ENCODE peak calls at places on chromosomes 2 and 18, in nine cellular contexts. D is hepatocyte, B is SK-N-SH, R is OCI-LY7, J is GM23338, E is PC-3, U is neural progenitor cell, N is HCT116, L is GM23248. F is an unnamed sample.

GRCh38 chr2:20304411-20304810 is 46.2 kb downstream of the PUM2 start:
- DNase-seq in J (no peak), D (no peak), R (no peak), E (peak; percentile 31), L (peak; percentile 76), B (no peak), U (no peak), N (no peak), F (no peak)

GRCh38 chr18:4196358-4196757 is 258.7 kb downstream of the DLGAP1 start:
- DNase-seq in R (no peak), J (no peak), L (no peak), U (no peak), B (no peak), D (peak; percentile 12), N (no peak), E (no peak), F (no peak)

GRCh38 chr2:227799202-227799601 is 14.4 kb upstream of the CCL20 start:
- DNase-seq in D (no peak), N (no peak), J (no peak), R (no peak), L (no peak), U (no peak), B (no peak), E (no peak), F (no peak)

GRCh38 chr2:55581435-55581834 is 36.0 kb downstream of the PPP4R3B start:
- DNase-seq in R (no peak), L (peak; percentile 17), E (peak; percentile 30), U (peak; percentile 36), J (peak; percentile 65), B (peak; percentile 19), D (no peak), N (peak; percentile 21), F (no peak)

GRCh38 chr2:235523021-235523420 is 29.2 kb downstream of the AGAP1 start:
- DNase-seq in J (no peak), D (no peak), B (no peak), U (no peak), N (no peak), R (no peak), E (no peak), L (no peak), F (no peak)

GRCh38 chr2:55010149-55010591 is 40.1 kb downstream of the RTN4 start:
- DNase-seq in J (no peak), R (peak; percentile 73), D (peak; percentile 76), L (peak; percentile 87), B (no peak), U (peak; percentile 20), N (no peak), E (peak; percentile 31), F (peak; percentile 84)

GRCh38 chr2:16126141-16126968 is 186.0 kb downstream of the MYCN start:
- DNase-seq in E (peak; percentile 8), R (no peak), B (no peak), L (no peak), U (no peak), J (no peak), N (no peak), D (no peak), F (no peak)

GRCh38 chr2:29322011-29322410 is 206.8 kb downstream of the CLIP4 start:
- DNase-seq in D (no peak), L (peak; percentile 75), U (no peak), J (no peak), E (peak; percentile 45), N (no peak), R (no peak), B (no peak), F (no peak)

GRCh38 chr2:76953733-76954347 is 568.3 kb downstream of the LRRTM4 start:
- DNase-seq in E (peak; percentile 61), B (peak; percentile 4), R (peak; percentile 47), J (peak; percentile 88), L (peak; percentile 41), D (peak; percentile 73), U (peak; percentile 76), N (no peak), F (peak; percentile 48)

GRCh38 chr2:178998539-178998938 is 51.4 kb downstream of the CCDC141 start:
- DNase-seq in R (no peak), B (no peak), J (no peak), L (no peak), E (no peak), N (no peak), D (no peak), U (no peak), F (peak; percentile 35)

GRCh38 chr2:72916743-72917137 is 579 bp upstream of the EMX1 start:
- DNase-seq in E (no peak), J (peak; percentile 45), U (peak; percentile 56), L (no peak), R (no peak), B (peak; percentile 46), N (no peak), D (no peak), F (no peak)

GRCh38 chr18:72652990-72653593 is 109.0 kb upstream of the CBLN2 start:
- DNase-seq in N (no peak), B (peak; percentile 61), L (peak; percentile 20), R (peak; percentile 25), J (peak; percentile 80), U (peak; percentile 67), E (peak; percentile 65), D (peak; percentile 70), F (peak; percentile 74)

GRCh38 chr2:156483741-156484173 is 47.6 kb downstream of the GPD2 start:
- DNase-seq in L (no peak), B (no peak), U (no peak), R (no peak), N (no peak), D (peak; percentile 22), E (peak; percentile 53), J (no peak), F (peak; percentile 42)
- TF ChIP-seq EZH2phosphoT487 in L (no peak), B (no peak), U (no peak), R (no peak), N (no peak), D (no peak), E (no peak), J (no peak), F (no peak)

GRCh38 chr2:85710687-85711577 is 16.8 kb downstream of the GNLY start:
- DNase-seq in U (no peak), J (no peak), L (peak; percentile 39), N (no peak), R (no peak), E (no peak), D (no peak), B (no peak), F (no peak)

GRCh38 chr2:85711578-85712060 is 17.5 kb downstream of the GNLY start:
- DNase-seq in U (no peak), D (no peak), B (no peak), E (no peak), L (no peak), N (no peak), J (no peak), R (no peak), F (no peak)

GRCh38 chr2:85707304-85707703 is 13.1 kb downstream of the GNLY start:
- DNase-seq in E (peak; percentile 99), N (peak; percentile 89), D (peak; percentile 93), R (peak; percentile 84), B (peak; percentile 70), U (peak; percentile 87), J (peak; percentile 95), L (peak; percentile 90), F (peak; percentile 89)

GRCh38 chr2:85708641-85709040 is 14.5 kb downstream of the GNLY start:
- DNase-seq in U (no peak), E (no peak), D (no peak), L (no peak), B (no peak), J (no peak), N (no peak), R (no peak), F (no peak)

DNA sequence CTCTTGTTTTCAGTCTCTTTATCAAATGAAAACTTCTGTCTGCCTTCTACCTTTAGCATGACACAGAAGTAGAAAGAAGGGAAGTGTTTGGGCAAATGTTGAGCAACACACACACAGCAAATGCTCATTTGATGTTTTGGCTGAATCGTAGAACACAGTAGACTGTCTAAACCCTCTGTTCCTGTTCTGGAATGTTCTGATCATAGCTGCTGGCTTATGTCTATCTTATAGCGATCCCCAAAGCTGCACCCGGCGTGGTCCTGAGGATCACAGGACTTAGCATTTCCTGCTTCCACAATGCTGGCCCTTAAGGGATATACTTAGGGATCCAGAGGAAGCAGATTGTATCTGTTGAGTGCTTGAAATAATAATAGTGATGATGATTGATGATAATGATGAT is 15.2 kb downstream of the GNLY start:
- DNase-seq in U (no peak), L (peak; percentile 46), D (no peak), J (no peak), R (no peak), N (no peak), B (no peak), E (no peak), F (no peak)
- H3K4me1 ChIP-seq in U (no peaks in the 10 kb centered on the region), L (peaks cover 20% of the 10 kb centered on the region), D (peaks cover 5% of the 10 kb centered on the region), J (peaks cover 5% of the 10 kb centered on the region), R (peaks cover 11% of the 10 kb centered on the region), N (no peaks in the 10 kb centered on the region), B (no peaks in the 10 kb centered on the region), E (peaks cover 31% of the 10 kb centered on the region), F (peaks cover 46% of the 10 kb centered on the region)

GRCh38 chr2:112142525-112143078 is 4.4 kb downstream of the FBLN7 start:
- DNase-seq in B (no peak), D (no peak), E (no peak), R (no peak), L (no peak), J (no peak), N (no peak), U (no peak), F (no peak)
- TF ChIP-seq EZH2phosphoT487 in B (no peak), D (no peak), E (no peak), R (no peak), L (no peak), J (no peak), N (no peak), U (no peak), F (no peak)

GRCh38 chr2:171139860-171140259 is 20.8 kb downstream of the TLK1 start:
- DNase-seq in B (no peak), N (no peak), R (no peak), E (no peak), U (no peak), J (peak; percentile 75), D (no peak), L (no peak), F (no peak)

GRCh38 chr2:171134624-171135230 is 26.0 kb downstream of the TLK1 start:
- DNase-seq in R (no peak), B (no peak), J (no peak), N (no peak), U (peak; percentile 28), L (no peak), E (no peak), D (no peak), F (no peak)

GRCh38 chr2:171141320-171141719 is 19.4 kb downstream of the TLK1 start:
- DNase-seq in L (peak; percentile 31), R (no peak), N (no peak), U (no peak), D (no peak), E (no peak), B (no peak), J (no peak), F (no peak)

GRCh38 chr2:171132086-171132485 is 28.6 kb downstream of the TLK1 start:
- DNase-seq in L (no peak), N (no peak), U (no peak), R (no peak), B (no peak), J (no peak), E (no peak), D (no peak), F (no peak)

DNA sequence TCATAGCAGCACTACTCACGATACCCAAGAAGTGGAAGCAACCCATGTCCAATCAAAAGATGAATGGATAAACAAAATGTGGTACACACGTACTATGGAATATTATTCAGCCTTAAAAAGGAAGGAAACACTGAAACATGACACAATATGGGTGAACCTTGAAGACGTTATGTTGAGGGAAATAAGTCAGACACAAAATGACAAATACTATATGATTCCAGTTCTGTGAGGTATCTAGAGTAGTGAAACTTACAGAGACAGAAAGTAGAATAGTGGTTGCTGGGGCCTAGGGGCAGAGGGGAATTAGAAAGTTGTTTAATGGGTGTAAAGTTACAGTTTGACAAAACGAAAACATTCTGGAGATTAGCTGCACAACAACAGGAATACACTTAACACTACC is 24.7 kb downstream of the TLK1 start:
- DNase-seq in D (no peak), N (no peak), B (no peak), U (no peak), L (no peak), J (no peak), R (no peak), E (no peak), F (peak; percentile 45)
- H3K4me1 ChIP-seq in D (no peaks in the 10 kb centered on the region), N (no peaks in the 10 kb centered on the region), B (peaks cover 14% of the 10 kb centered on the region), U (peaks cover 40% of the 10 kb centered on the region), L (peaks cover under 1% of the 10 kb centered on the region), J (peaks cover 38% of the 10 kb centered on the region), R (peaks cover 29% of the 10 kb centered on the region), E (no peaks in the 10 kb centered on the region), F (peaks cover 14% of the 10 kb centered on the region)

F was measured in MM.1S.